ENCODE peak calls at places on chromosomes 3 and 15, in six cellular contexts. R is pancreas, K is mesendoderm, O is K562, Y is fibroblast of the aortic adventitia, C is sigmoid colon. M is an unnamed sample.

GRCh38 chr3:151217208-151217607 is 14.2 kb upstream of the GPR171 start:
- DNase-seq in K (no peak), R (no peak), O (no peak), C (no peak), Y (no peak), M (no peak)

GRCh38 chr3:52710512-52710911 is 4.6 kb downstream of the SPCS1 start:
- DNase-seq in R (no peak), Y (no peak), O (no peak), K (no peak), C (no peak), M (no peak)

GRCh38 chr3:44880284-44880683 is 5.9 kb downstream of the TGM4 start:
- DNase-seq in Y (no peak), O (no peak), K (no peak), C (no peak), R (no peak), M (no peak)

GRCh38 chr3:101268987-101269386 is 51.4 kb downstream of the IMPG2 start:
- DNase-seq in R (no peak), K (no peak), C (no peak), Y (no peak), O (no peak), M (no peak)

GRCh38 chr3:71121429-71122167 is 461.9 kb downstream of the FOXP1 start:
- DNase-seq in O (no peak), C (peak), Y (no peak), R (no peak), K (peak), M (no peak)

GRCh38 chr3:133868758-133869429 is 26.8 kb downstream of the RAB6B start:
- DNase-seq in Y (no peak), C (no peak), K (no peak), O (no peak), R (no peak), M (no peak)

GRCh38 chr15:74179101-74179841 is 5.8 kb downstream of the ISLR start:
- DNase-seq in O (peak), Y (peak), C (peak), R (no peak), K (no peak), M (peak)

GRCh38 chr15:91660174-91660649 is 193.3 kb upstream of the SLCO3A1 start:
- DNase-seq in R (no peak), Y (no peak), C (no peak), O (no peak), K (peak), M (no peak)

GRCh38 chr3:30642715-30643361 is 36.4 kb downstream of the TGFBR2 start:
- DNase-seq in R (no peak), O (no peak), C (no peak), Y (no peak), K (no peak), M (no peak)

GRCh38 chr3:147002721-147003120 is 397.6 kb upstream of the PLSCR5 start:
- DNase-seq in Y (no peak), R (no peak), K (no peak), C (no peak), O (no peak), M (no peak)

GRCh38 chr3:123678108-123678511 is 93.3 kb upstream of the HACD2 start:
- DNase-seq in Y (peak), K (no peak), O (no peak), C (no peak), R (no peak), M (no peak)

GRCh38 chr3:79086514-79086913 is 681.3 kb downstream of the ROBO1 start:
- DNase-seq in O (peak), R (no peak), Y (peak), K (peak), C (peak), M (peak)

GRCh38 chr3:28376424-28376823 is 27.8 kb upstream of the AZI2 start:
- DNase-seq in K (no peak), O (no peak), C (no peak), Y (peak), R (no peak), M (no peak)

GRCh38 chr3:154515921-154516320 is 85.9 kb upstream of the GPR149 start:
- DNase-seq in O (no peak), Y (no peak), C (no peak), K (no peak), R (no peak), M (no peak)

GRCh38 chr3:128297401-128298138 is 144.3 kb downstream of the EEFSEC start:
- DNase-seq in Y (peak), R (no peak), O (no peak), K (no peak), C (no peak), M (no peak)

GRCh38 chr3:11136871-11137626 is 17.2 kb upstream of the HRH1 start:
- DNase-seq in O (peak), Y (peak), C (peak), K (peak), R (no peak), M (peak)

GRCh38 chr15:45637552-45638033 is 2.8 kb downstream of the SQOR start:
- DNase-seq in Y (peak), K (no peak), R (peak), C (peak), O (peak), M (no peak)

GRCh38 chr15:98953000-98953776 is 54.4 kb downstream of the PGPEP1L start:
- DNase-seq in K (peak), R (no peak), O (peak), Y (no peak), C (no peak), M (no peak)

GRCh38 chr15:26129852-26130251 is 266.7 kb upstream of the ATP10A start:
- DNase-seq in K (peak), Y (no peak), C (no peak), R (no peak), O (no peak), M (no peak)

GRCh38 chr15:48392356-48392755 is 61.1 kb downstream of the DUT start:
- DNase-seq in O (no peak), C (peak), Y (peak), R (no peak), K (no peak), M (no peak)

GRCh38 chr15:89072277-89072869 is 15.9 kb upstream of the ABHD2 start:
- DNase-seq in K (no peak), R (no peak), C (no peak), Y (no peak), O (no peak), M (no peak)

GRCh38 chr15:52261498-52262242 is 33.9 kb downstream of the MYO5C start:
- DNase-seq in O (peak), K (peak), C (peak), R (peak), Y (peak), M (peak)

GRCh38 chr3:139252719-139253118 is 91.1 kb upstream of the MRPS22 start:
- DNase-seq in K (no peak), C (no peak), R (no peak), Y (no peak), O (no peak), M (no peak)

GRCh38 chr3:69410301-69410700 is 24.4 kb upstream of the FRMD4B start:
- DNase-seq in K (peak), C (peak), O (peak), R (peak), Y (peak), M (peak)

GRCh38 chr3:126360046-126360713 is 3.0 kb upstream of the KLF15 start:
- DNase-seq in Y (no peak), C (peak), K (no peak), R (no peak), O (no peak), M (peak)

GRCh38 chr3:44862221-44862637 is 517 bp downstream of the TMEM42 start:
- DNase-seq in R (no peak), O (no peak), K (peak), Y (peak), C (no peak), M (no peak)

GRCh38 chr15:89740137-89740536 is 10.9 kb downstream of the MESP1 start:
- DNase-seq in R (no peak), O (peak), K (peak), C (peak), Y (peak), M (peak)

GRCh38 chr3:100766069-100766468 is 56.8 kb downstream of the TFG start:
- DNase-seq in O (no peak), Y (no peak), R (no peak), C (no peak), K (no peak), M (no peak)

GRCh38 chr3:187713504-187713903 is 11.1 kb upstream of the RTP2 start:
- DNase-seq in K (peak), C (no peak), O (peak), R (no peak), Y (peak), M (no peak)

DNA sequence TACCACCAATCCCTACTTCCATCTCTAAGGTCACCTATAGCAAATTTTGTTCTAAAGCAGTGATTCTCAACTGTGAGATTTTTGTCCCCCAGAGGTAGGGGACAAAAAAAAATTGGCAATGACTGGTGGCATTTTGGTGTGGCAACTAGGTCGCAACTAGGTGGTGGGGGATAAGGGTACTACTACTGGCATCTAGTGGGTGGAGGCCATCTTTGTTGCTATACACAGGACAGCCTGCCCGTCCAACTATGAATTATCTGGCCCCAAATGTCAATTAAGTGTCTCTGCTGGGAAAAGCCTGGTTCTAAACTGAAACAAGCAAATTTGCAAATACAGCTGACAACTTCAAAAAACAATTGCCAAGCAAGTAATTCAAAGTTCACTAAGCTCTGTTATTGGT is 1.4 kb downstream of the MTMR10 start:
- DNase-seq in R (no peak), C (no peak), O (no peak), K (peak), Y (no peak), M (no peak)
- H3K4me3 ChIP-seq in R (peak), C (peak), O (peak), K (no peak), Y (peak), M (peak)

GRCh38 chr3:48560648-48561018 is 2.9 kb downstream of the UCN2 start:
- DNase-seq in Y (no peak), O (no peak), C (peak), K (no peak), R (no peak), M (no peak)
- H3K4me3 ChIP-seq in Y (no peak), O (peak), C (peak), K (no peak), R (no peak), M (no peak)

GRCh38 chr15:63522143-63522531 is 17.7 kb downstream of the USP3 start:
- DNase-seq in Y (no peak), C (no peak), O (no peak), R (no peak), K (no peak), M (no peak)
- H3K4me3 ChIP-seq in Y (no peak), C (no peak), O (no peak), R (no peak), K (no peak), M (no peak)

DNA sequence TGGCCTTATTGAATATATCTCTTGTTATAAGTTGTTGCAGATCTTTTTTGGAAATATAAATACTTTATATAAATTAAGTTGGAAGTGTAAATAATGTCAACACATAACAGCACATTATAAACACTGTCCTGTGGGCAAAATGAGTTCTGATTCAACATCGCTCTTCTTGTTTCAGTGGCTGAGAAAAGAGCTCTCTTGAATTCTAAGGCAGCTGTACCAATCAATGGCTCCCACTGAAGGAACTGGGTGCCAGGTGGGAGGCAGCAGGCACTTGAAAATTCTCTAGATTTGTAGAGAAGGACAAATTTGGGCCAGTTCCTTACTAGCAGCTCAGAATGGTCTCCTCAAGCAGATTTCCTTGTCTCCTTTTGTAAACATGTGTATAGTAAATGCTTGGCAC is 45.6 kb downstream of the CHST2 start:
- DNase-seq in Y (no peak), K (no peak), C (no peak), R (no peak), O (no peak), M (no peak)
- H3K4me3 ChIP-seq in Y (no peak), K (no peak), C (no peak), R (no peak), O (no peak), M (no peak)

DNA sequence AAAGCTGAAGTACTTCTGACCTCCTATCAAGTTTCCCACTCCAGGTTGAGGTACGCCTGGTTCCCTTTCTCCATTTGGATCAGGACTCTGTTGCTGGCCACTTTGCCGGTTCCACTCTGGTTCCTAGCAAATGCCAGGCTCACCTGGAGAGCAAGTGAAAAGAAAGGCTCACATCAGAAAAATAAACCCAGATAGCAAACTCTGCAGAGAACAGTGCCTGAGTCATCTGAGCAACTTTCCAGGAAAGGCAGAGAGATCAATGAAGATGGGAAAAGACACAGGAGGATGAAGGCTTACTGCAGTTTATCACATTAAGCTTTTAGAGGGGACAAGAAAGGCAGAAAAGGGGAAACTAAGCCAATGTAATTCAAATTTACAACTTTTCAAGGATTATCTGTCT is 41.8 kb upstream of the WDR5B start:
- DNase-seq in C (no peak), Y (no peak), K (no peak), R (no peak), O (no peak), M (no peak)
- H3K4me3 ChIP-seq in C (no peak), Y (no peak), K (no peak), R (no peak), O (no peak), M (no peak)

GRCh38 chr3:192888121-192888520 is 29.5 kb downstream of the MB21D2 start:
- DNase-seq in K (no peak), O (no peak), C (no peak), Y (peak), R (no peak), M (no peak)
- H3K4me3 ChIP-seq in K (no peak), O (no peak), C (no peak), Y (no peak), R (no peak), M (no peak)

GRCh38 chr3:170908235-170909116 is at the start of gene EIF5A2:
- DNase-seq in K (peak), O (peak), Y (peak), R (peak), C (peak), M (peak)

GRCh38 chr3:170903123-170903522 is 5.3 kb downstream of the EIF5A2 start:
- DNase-seq in R (no peak), K (no peak), Y (no peak), C (no peak), O (peak), M (no peak)

GRCh38 chr3:170909129-170909903 is 879 bp upstream of the EIF5A2 start:
- DNase-seq in K (no peak), C (peak), Y (peak), O (no peak), R (peak), M (no peak)

GRCh38 chr3:170907519-170908234 is 760 bp downstream of the EIF5A2 start:
- DNase-seq in K (peak), Y (peak), O (peak), R (peak), C (peak), M (peak)

GRCh38 chr3:170905862-170906261 is 2.6 kb downstream of the EIF5A2 start:
- DNase-seq in O (no peak), C (no peak), K (no peak), R (no peak), Y (no peak), M (no peak)
- H3K4me3 ChIP-seq in O (no peak), C (no peak), K (no peak), R (no peak), Y (no peak), M (no peak)

DNA sequence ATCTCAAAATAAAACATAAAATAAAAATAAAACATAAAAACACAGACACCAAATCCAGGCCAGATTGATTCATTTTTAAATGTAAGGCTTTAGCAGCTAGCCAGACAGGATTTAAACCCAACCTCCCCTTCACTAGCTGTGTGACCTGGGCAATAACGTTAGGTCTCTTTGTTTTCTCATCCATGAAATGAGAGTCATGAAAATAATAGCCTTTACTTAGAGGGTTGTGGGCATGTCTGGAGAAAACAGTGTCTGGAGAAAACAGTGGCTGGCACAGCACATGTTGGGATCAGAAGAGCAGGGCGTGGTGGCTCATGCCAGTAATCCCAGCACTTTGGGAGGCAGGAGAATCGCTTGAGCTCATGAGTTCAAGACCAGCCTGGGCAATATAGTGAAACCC is 1.8 kb upstream of the DPPA4 start:
- DNase-seq in Y (no peak), O (no peak), C (no peak), K (peak), R (no peak), M (no peak)
- H3K4me3 ChIP-seq in Y (no peak), O (no peak), C (no peak), K (no peak), R (no peak), M (no peak)